ENCODE peak calls at places on chromosomes 11 and 22, in five cellular contexts. F is neuronal stem cell, E is mesendoderm, H is IMR-90, V is trophoblast cell. T is an unnamed sample.

GRCh38 chr11:8794677-8795103 is 112.1 kb downstream of the RPL27A start:
- DNase-seq in F (no peak), E (peak), H (no peak), V (no peak), T (peak)

GRCh38 chr11:81869337-81870065 is 864.2 kb downstream of the FAM181B start:
- DNase-seq in F (no peak), E (no peak), H (no peak), V (no peak), T (no peak)

GRCh38 chr11:64611961-64612646 is 21.1 kb downstream of the SLC22A12 start:
- DNase-seq in F (no peak), E (no peak), H (no peak), V (no peak), T (no peak)

GRCh38 chr11:72657356-72657755 is 16.9 kb downstream of the PDE2A start:
- DNase-seq in F (no peak), E (no peak), H (no peak), V (no peak), T (no peak)

GRCh38 chr11:126993599-126993998 is 7.0 kb downstream of the KIRREL3 start:
- DNase-seq in F (no peak), E (no peak), H (peak), V (peak), T (no peak)

GRCh38 chr11:31872074-31872440 is 60.9 kb upstream of the PAX6 start:
- DNase-seq in F (no peak), E (no peak), H (peak), V (no peak), T (no peak)

GRCh38 chr11:79449040-79449439 is 8.2 kb upstream of the TENM4 start:
- DNase-seq in F (no peak), E (no peak), H (no peak), V (no peak), T (no peak)

GRCh38 chr11:65180877-65181568 is 705 bp upstream of the CAPN1 start:
- DNase-seq in F (peak), E (peak), H (peak), V (peak), T (peak)

GRCh38 chr11:8168485-8169257 is at the start of gene RIC3:
- DNase-seq in F (peak), E (peak), H (no peak), V (peak), T (peak)

GRCh38 chr11:115699733-115700132 is 195.5 kb upstream of the CADM1 start:
- DNase-seq in F (no peak), E (no peak), H (peak), V (no peak), T (no peak)

GRCh38 chr11:27294654-27295053 is 68.4 kb downstream of the CCDC34 start:
- DNase-seq in F (no peak), E (no peak), H (no peak), V (no peak), T (no peak)

GRCh38 chr11:36377759-36378553 is 81.9 kb downstream of the PRR5L start:
- DNase-seq in F (no peak), E (peak), H (no peak), V (no peak), T (no peak)

GRCh38 chr11:20596629-20597129 is 2.7 kb upstream of the SLC6A5 start:
- DNase-seq in F (no peak), E (peak), H (no peak), V (no peak), T (peak)

DNA sequence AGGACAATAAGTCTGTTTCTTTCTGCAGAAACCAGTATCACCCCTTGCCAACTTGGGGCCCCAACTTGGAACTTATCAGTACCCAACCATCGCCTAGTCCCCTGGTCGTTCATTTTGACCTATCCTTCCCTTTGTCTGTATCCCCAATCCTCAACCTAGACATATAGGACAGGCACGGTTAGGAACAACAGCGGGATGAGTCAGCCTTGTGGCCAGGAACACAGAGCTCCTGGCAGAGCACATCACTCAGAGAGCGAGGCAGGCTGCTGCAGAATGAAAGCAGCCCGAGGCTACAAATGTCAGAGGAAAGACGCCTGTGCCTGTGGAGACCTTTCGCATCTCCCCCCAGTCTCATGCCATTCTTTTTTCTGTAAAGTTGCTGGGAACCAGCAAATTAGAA is 14.6 kb downstream of the DKK3 start:
- DNase-seq in F (no peak), E (peak), H (peak), V (peak), T (peak)
- H2BK5ac ChIP-seq in F (no peak), E (peak), H (peak), V (peak), T (no peak)

DNA sequence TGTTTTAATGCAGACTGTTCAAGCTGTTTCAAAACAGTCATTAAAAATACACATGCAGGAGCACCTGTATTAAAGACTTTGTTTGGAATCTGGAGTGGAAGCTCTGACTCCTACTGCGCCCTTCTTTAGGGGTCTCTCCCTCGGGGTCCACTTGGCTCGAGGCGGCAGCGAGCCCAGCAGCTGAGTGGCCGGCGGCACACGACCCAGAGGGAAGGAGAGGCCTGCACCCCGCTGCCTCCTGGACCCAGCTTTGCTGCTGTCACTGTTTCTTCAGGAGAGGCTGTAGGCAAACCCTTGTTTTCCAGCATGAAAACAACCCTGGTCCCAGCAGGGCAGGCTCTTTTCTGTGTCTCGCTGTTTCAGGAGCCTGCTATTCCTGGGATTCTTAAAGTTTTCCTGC is 29.2 kb downstream of the MUC6 start:
- DNase-seq in F (no peak), E (no peak), H (no peak), V (no peak), T (no peak)
- H2BK5ac ChIP-seq in F (no peak), E (no peak), H (no peak), V (no peak), T (no peak)

DNA sequence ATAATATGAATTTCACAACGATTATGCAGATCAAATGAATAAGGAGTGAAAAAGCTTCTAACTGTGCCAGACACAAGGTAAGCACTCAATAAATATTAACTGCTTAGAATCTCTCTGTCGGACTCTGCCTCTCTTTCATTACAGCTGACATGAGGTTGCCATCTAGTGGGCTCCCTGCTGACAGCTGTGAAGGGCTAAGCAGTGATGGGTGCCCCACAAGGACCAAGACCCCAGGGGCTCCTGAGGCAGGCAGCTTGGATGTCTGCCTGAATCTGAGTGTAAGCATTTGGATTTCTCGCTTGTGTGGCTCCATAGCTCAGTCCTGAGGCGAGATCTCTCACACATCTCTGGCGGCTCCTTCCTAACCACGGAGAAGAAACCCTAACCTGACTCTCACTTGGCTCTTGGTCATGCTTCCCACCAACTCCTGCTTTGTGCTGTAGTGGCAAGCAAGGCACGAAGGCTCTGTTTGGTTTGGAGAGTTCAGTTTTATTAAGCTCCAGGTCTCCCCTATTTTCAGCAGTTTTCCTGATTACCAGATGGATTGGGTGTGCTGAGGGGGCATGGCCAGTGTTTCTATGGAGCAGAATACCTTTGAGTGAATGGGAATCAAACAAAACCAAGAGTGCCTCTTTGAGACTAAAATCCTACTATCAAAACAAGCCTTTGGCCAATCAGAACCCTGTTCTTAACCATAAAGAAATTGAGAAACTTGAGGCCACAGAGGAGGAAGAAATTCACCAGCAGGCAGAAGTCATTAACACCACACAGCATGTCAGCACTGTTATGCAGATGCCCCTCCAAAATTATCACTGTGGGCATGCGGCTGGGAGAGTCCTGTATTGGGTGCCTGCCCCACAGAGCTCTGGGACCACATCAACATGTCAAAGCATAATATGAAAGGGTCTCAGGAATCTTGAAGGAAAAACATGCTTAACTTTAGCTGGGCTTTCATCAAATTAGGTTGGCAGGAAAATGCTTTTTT is 152.8 kb upstream of the NTM start:
- DNase-seq in F (no peak), E (peak), H (peak), V (no peak), T (no peak)
- H2BK5ac ChIP-seq in F (no peak), E (no peak), H (no peak), V (no peak), T (no peak)

GRCh38 chr11:15750535-15751297 is 605.6 kb downstream of the SOX6 start:
- DNase-seq in F (no peak), E (no peak), H (no peak), V (no peak), T (no peak)
- H2BK5ac ChIP-seq in F (no peak), E (no peak), H (no peak), V (no peak), T (no peak)

GRCh38 chr11:67372993-67373915 is at the start of gene CLCF1:
- DNase-seq in F (peak), E (peak), H (peak), V (peak), T (no peak)
- H2BK5ac ChIP-seq in F (peak), E (peak), H (peak), V (peak), T (no peak)

DNA sequence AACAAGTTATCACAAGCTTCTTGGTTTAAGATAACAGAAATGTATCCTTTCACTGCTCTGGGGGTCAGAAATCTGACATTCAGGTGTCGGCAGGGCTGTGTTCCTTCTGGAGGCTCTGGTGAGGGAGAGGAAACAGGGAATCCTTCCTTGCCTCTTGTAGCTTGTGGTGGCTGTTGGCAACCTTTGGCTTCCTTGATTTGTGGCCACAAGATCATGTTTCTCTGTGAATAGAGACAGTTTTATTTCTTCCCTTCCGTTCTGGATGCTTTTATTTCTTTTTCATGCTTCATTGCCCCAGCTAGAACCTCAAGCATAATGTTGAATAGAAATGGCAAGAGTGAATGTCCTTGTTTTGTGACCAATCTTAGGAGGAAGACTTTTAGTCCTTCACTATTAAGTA is 44.0 kb downstream of the MPPED1 start:
- DNase-seq in F (no peak), E (no peak), H (no peak), V (no peak), T (no peak)
- H2BK5ac ChIP-seq in F (no peak), E (no peak), H (no peak), V (no peak), T (no peak)

T was measured in H9.